ENCODE peak calls at places on chromosomes 13 and 19, in nine cellular contexts. V is ovary, C is heart right ventricle, R is uterus, P is body of pancreas, K is gastrocnemius medialis, B is right atrium auricular region, Y is tibial artery, H is transverse colon. I is an unnamed sample. For H3K27me3 and H3K9me3, the result is how much of the 10 kb centered on the place peaks cover.

GRCh38 chr19:43078311-43078710 is 4.2 kb downstream of the PSG2 start:
- DNase-seq in V (no peak), C (no peak), R (no peak), P (no peak), K (no peak), B (no peak), Y (no peak), H (no peak), I (peak)

GRCh38 chr13:41658057-41658642 is 200.8 kb downstream of the RGCC start:
- DNase-seq in V (no peak), C (no peak), R (no peak), P (no peak), K (no peak), B (no peak), Y (no peak), H (no peak), I (no peak)

GRCh38 chr19:8445488-8446001 is 770 bp downstream of the HNRNPM start:
- DNase-seq in V (peak), C (peak), R (peak), P (peak), K (peak), B (no peak), Y (peak), H (peak), I (peak)

GRCh38 chr19:8206147-8207087 is 2.8 kb upstream of the CERS4 start:
- DNase-seq in V (no peak), C (no peak), R (no peak), P (peak), K (no peak), B (no peak), Y (no peak), H (no peak), I (no peak)

GRCh38 chr13:24135674-24136300 is 24.7 kb upstream of the SPATA13 start:
- DNase-seq in V (no peak), C (no peak), R (no peak), P (no peak), K (no peak), B (no peak), Y (no peak), H (no peak), I (peak)

GRCh38 chr19:18417250-18418033 is 1.8 kb upstream of the SSBP4 start:
- DNase-seq in V (peak), C (peak), R (peak), P (peak), K (peak), B (peak), Y (peak), H (peak), I (peak)

GRCh38 chr19:55641376-55642152 is 762 bp downstream of the ZNF580 start:
- DNase-seq in V (peak), C (no peak), R (no peak), P (no peak), K (no peak), B (no peak), Y (peak), H (no peak), I (no peak)

GRCh38 chr13:50326271-50326670 is 311.0 kb downstream of the KCNRG start:
- DNase-seq in V (no peak), C (no peak), R (no peak), P (no peak), K (no peak), B (no peak), Y (no peak), H (no peak), I (no peak)

GRCh38 chr13:32264407-32264806 is 50.8 kb downstream of the ZAR1L start:
- DNase-seq in V (no peak), C (peak), R (peak), P (no peak), K (no peak), B (peak), Y (peak), H (peak), I (peak)

GRCh38 chr19:19098084-19098702 is 34.4 kb downstream of the SLC25A42 start:
- DNase-seq in V (no peak), C (no peak), R (no peak), P (no peak), K (no peak), B (no peak), Y (no peak), H (no peak), I (no peak)

GRCh38 chr13:87777395-87777794 is 106.2 kb downstream of the SLITRK5 start:
- DNase-seq in V (no peak), C (no peak), R (no peak), P (no peak), K (no peak), B (no peak), Y (no peak), H (no peak), I (no peak)

GRCh38 chr13:48731957-48732569 is 78.3 kb downstream of the CYSLTR2 start:
- DNase-seq in V (no peak), C (peak), R (no peak), P (peak), K (no peak), B (no peak), Y (no peak), H (peak), I (peak)

GRCh38 chr19:52335768-52336116 is 301 bp upstream of the ZNF610 start:
- DNase-seq in V (no peak), C (no peak), R (no peak), P (no peak), K (no peak), B (no peak), Y (no peak), H (no peak), I (no peak)
- H3K4me3 ChIP-seq in V (peak), C (peak), R (peak), P (peak), K (peak), B (peak), Y (peak), H (peak), I (peak)

GRCh38 chr19:49427855-49428546 is 2.8 kb downstream of the GFY start:
- DNase-seq in V (no peak), C (no peak), R (no peak), P (no peak), K (no peak), B (no peak), Y (no peak), H (no peak), I (no peak)
- H3K27me3 ChIP-seq in V (under half), C (half or more), R (under half), P (under half), K (half or more), B (half or more), Y (half or more), H (half or more), I (half or more)

DNA sequence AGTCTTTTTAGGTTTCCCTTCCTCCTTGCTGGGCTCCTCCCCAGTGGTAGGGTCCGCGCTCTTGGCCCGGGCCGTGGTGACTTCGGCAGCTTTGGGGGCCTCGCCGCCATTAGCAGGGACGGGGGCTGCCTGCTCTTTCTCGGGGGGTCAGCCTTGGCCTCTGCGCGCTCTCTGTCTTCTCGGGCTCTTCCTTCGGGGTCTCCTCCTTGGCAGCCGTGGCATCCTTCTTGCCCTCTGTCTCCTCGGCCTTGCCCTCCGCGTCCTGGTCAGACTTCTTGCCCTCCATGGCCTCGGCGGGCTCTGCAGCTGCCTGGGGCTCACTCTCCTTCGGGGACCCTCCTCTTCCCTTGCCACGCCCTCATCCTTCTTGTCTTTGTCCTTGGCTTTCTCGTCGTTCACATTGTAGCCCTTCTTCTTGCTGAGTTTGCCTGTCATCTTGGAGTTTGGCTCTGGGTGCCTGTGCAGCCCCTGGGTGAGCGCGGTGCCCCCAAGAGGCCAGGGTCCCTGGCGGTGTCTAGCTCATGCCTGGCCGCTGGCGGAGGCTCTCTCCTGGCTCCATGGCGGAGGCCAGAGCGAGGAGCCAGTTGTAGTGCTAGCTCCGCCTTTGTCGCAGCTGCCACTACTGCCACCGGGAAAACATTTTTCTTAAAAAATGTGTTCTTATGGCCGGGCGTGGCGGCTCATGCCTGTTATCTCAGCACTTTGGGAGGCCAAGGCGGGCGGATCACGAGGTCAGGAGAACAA is 283.0 kb upstream of the SGCG start:
- DNase-seq in V (no peak), C (no peak), R (no peak), P (no peak), K (no peak), B (no peak), Y (no peak), H (no peak), I (no peak)
- H3K9me3 ChIP-seq in V (under half), C (under half), R (under half), P (under half), K (under half), B (under half), Y (under half), H (under half), I (under half)

DNA sequence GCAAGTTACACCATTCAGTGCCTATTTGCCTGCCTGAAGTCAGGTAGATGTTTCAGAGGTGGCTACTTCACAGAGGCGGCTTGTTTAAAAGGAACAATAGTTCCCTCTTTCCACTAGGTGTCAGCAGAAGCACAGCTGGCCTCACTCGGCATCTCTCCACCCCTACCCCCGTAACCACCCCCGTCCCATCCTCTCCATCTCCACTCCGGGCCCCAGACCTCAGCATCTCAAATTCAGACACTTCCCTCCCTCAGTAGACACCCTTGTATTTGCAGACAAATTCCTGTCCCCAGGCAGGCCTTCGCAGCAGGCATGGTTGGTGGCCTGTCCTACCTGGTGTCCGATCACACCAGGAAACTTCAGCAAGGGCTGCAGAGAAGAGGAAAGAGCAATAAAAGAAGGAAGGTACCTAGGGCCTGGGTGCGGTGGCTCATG is 9.1 kb upstream of the DPP9 start:
- DNase-seq in V (no peak), C (no peak), R (peak), P (peak), K (no peak), B (no peak), Y (no peak), H (peak), I (peak)
- H3K4me3 ChIP-seq in V (no peak), C (no peak), R (no peak), P (no peak), K (no peak), B (no peak), Y (no peak), H (no peak), I (no peak)

DNA sequence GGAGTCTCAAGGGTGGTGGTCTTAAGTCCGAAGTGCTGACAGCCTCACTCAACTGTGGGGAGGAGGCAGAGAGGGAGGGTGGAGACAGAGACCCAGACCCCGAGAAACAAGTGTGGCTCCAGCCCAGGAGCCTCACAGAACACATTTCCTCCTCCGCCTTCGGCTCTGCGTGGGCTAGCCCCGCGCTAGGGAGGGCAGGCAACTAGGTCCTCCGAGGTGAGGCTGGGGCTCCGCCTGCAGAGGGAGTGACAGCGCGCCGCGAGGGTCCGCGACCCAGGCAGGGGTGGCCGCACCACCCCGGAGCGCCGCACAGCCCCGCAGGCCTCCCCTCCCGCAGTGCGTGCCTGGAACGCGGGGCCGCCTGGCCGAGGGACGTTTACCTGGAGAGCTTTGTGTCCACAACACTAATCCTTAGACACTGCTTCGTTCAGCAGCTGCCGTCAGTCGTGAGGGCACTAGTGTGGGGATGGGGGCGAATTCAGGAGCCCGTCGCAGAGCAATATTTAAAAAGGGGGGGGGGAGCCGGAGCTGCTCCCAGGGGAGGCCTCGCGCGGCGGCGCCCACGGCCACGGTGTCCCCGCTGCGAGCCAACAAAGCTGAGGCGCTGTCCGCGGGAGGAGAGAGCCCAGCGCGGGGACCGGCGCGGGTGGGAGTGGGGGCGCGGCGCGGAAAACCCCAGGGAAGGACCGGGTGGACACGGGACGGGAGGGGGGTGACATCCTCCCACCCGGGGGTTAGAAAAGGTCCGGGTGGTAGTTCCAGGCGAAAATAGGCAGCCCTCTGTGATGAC is 11.3 kb upstream of the SOX1 start:
- DNase-seq in V (no peak), C (no peak), R (no peak), P (no peak), K (no peak), B (no peak), Y (no peak), H (no peak), I (no peak)
- H3K27me3 ChIP-seq in V (under half), C (half or more), R (under half), P (under half), K (half or more), B (half or more), Y (half or more), H (half or more), I (half or more)

DNA sequence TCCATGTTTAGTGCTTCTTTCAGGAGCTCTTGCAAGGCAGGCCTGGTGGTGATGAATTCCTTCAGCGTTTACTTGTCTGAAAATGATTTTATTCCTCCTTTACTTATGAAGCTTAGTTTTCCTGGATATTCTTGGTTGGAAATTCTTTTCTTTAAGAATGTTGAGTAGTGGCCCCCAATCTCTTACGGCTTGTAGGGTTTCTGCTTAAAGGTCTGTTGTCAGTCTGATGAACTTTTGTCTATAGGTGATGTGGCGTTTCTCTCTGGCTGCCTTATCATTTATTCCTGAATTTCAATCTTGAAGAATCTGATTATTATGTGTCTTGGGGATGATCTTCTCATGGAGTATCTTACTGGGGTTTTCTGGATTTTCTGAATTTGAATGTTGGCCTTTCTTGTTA is 26.0 kb downstream of the ZNF430 start:
- DNase-seq in V (no peak), C (no peak), R (no peak), P (no peak), K (no peak), B (no peak), Y (no peak), H (no peak), I (no peak)
- H3K9me3 ChIP-seq in V (under half), C (half or more), R (under half), P (under half), K (under half), B (under half), Y (under half), H (under half), I (under half)

GRCh38 chr19:40236366-40236765 is 9.9 kb upstream of the CCNP start:
- DNase-seq in V (no peak), C (no peak), R (no peak), P (no peak), K (no peak), B (no peak), Y (no peak), H (no peak), I (no peak)
- H3K4me3 ChIP-seq in V (no peak), C (no peak), R (no peak), P (no peak), K (no peak), B (no peak), Y (no peak), H (no peak), I (no peak)

GRCh38 chr19:40005670-40006272 is 8.9 kb downstream of the ZNF546 start:
- DNase-seq in V (no peak), C (no peak), R (no peak), P (no peak), K (no peak), B (no peak), Y (no peak), H (no peak), I (no peak)
- H3K27me3 ChIP-seq in V (under half), C (under half), R (under half), P (under half), K (under half), B (under half), Y (under half), H (under half), I (under half)

DNA sequence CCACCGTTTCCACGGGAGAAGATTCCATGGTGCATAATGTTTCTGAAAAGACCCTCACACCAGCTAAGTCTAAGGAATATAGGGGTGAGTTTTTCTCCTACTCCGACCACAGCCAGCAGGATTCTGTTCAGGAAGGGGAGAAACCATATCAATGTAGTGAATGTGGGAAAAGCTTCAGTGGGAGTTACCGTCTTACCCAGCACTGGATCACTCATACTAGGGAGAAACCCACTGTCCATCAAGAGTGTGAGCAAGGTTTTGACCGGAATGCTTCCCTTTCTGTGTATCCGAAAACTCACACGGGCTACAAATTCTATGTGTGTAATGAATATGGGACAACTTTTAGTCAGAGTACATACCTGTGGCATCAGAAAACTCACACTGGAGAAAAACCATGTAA is 19.1 kb downstream of the ZNF473 start:
- DNase-seq in V (no peak), C (no peak), R (no peak), P (no peak), K (no peak), B (no peak), Y (no peak), H (no peak), I (no peak)
- H3K9me3 ChIP-seq in V (under half), C (half or more), R (half or more), P (under half), K (under half), B (under half), Y (half or more), H (under half), I (half or more)

GRCh38 chr19:58439576-58440554 is at the start of gene ZNF132:
- DNase-seq in V (peak), C (peak), R (peak), P (peak), K (peak), B (peak), Y (peak), H (peak), I (no peak)
- H3K4me3 ChIP-seq in V (peak), C (peak), R (peak), P (peak), K (peak), B (peak), Y (peak), H (peak), I (no peak)

I was measured in MG63.